ENCODE peak calls at places on chromosomes 2 and 18, in nine cellular contexts. Z is IMR-90; F is effector memory CD4-positive, alpha-beta T cell; K is Peyer's patch; A is GM12865; R is psoas muscle; P is tibial nerve; L is GM23338; W is AG04450. E is an unnamed sample.

GRCh38 chr18:47929681-47930085 is 776 bp downstream of the SMAD2 start:
- DNase-seq in Z (peak), F (no peak), K (no peak), A (no peak), R (no peak), P (peak), L (no peak), W (peak), E (no peak)

GRCh38 chr2:25226827-25227226 is 58.4 kb upstream of the POMC start:
- DNase-seq in Z (no peak), F (no peak), K (no peak), A (no peak), R (no peak), P (no peak), L (no peak), W (no peak), E (no peak)

GRCh38 chr2:240856151-240856980 is 12.3 kb upstream of the AGXT start:
- DNase-seq in Z (no peak), F (no peak), K (no peak), A (peak), R (no peak), P (no peak), L (peak), W (no peak), E (no peak)

GRCh38 chr2:17539596-17539992 is 902 bp upstream of the VSNL1 start:
- DNase-seq in Z (no peak), F (no peak), K (no peak), A (no peak), R (no peak), P (no peak), L (peak), W (no peak), E (peak)

GRCh38 chr2:28009732-28010131 is 119.2 kb downstream of the BABAM2 start:
- DNase-seq in Z (peak), F (no peak), K (no peak), A (no peak), R (peak), P (no peak), L (no peak), W (no peak), E (no peak)

GRCh38 chr2:67917332-67918054 is 145.3 kb downstream of the C1D start:
- DNase-seq in Z (peak), F (no peak), K (no peak), A (no peak), R (no peak), P (no peak), L (no peak), W (peak), E (peak)

GRCh38 chr2:62760555-62760954 is 55.0 kb downstream of the EHBP1 start:
- DNase-seq in Z (peak), F (no peak), K (no peak), A (no peak), R (no peak), P (no peak), L (no peak), W (no peak), E (no peak)

GRCh38 chr18:9971313-9971920 is 57.6 kb downstream of the VAPA start:
- DNase-seq in Z (peak), F (peak), K (peak), A (peak), R (no peak), P (peak), L (peak), W (peak), E (peak)

GRCh38 chr18:67117804-67118203 is 398.7 kb downstream of the DSEL start:
- DNase-seq in Z (no peak), F (no peak), K (no peak), A (no peak), R (no peak), P (no peak), L (no peak), W (no peak), E (no peak)

GRCh38 chr2:70979626-70980025 is 1.2 kb downstream of the ANKRD53 start:
- DNase-seq in Z (no peak), F (no peak), K (no peak), A (no peak), R (no peak), P (no peak), L (no peak), W (no peak), E (no peak)

GRCh38 chr2:63614983-63615945 is 26.5 kb downstream of the MDH1 start:
- DNase-seq in Z (peak), F (no peak), K (no peak), A (no peak), R (no peak), P (no peak), L (peak), W (no peak), E (peak)

GRCh38 chr18:58247363-58247834 is 203.4 kb downstream of the NEDD4L start:
- DNase-seq in Z (peak), F (no peak), K (no peak), A (no peak), R (peak), P (no peak), L (peak), W (no peak), E (no peak)

GRCh38 chr2:98577313-98577712 is 31.0 kb downstream of the COA5 start:
- DNase-seq in Z (no peak), F (no peak), K (no peak), A (no peak), R (no peak), P (no peak), L (no peak), W (no peak), E (peak)

GRCh38 chr2:158138255-158138654 is 36.6 kb downstream of the UPP2 start:
- DNase-seq in Z (no peak), F (no peak), K (no peak), A (no peak), R (no peak), P (no peak), L (no peak), W (no peak), E (no peak)

GRCh38 chr2:200593905-200594304 is 8.1 kb downstream of the AOX1 start:
- DNase-seq in Z (no peak), F (no peak), K (no peak), A (no peak), R (no peak), P (no peak), L (no peak), W (no peak), E (no peak)
- H3K4me3 ChIP-seq in Z (no peak), F (no peak), K (no peak), A (no peak), R (no peak), P (no peak), L (no peak), W (no peak), E (no peak)

GRCh38 chr2:52526735-52527134 is 1240.9 kb upstream of the CHAC2 start:
- DNase-seq in Z (no peak), F (no peak), K (no peak), A (no peak), R (no peak), P (no peak), L (no peak), W (no peak), E (no peak)
- H3K4me3 ChIP-seq in Z (no peak), F (no peak), K (no peak), A (no peak), R (no peak), P (no peak), L (no peak), W (no peak), E (no peak)

GRCh38 chr2:239299218-239299939 is 101.4 kb downstream of the HDAC4 start:
- DNase-seq in Z (no peak), F (no peak), K (no peak), A (no peak), R (no peak), P (no peak), L (no peak), W (no peak), E (no peak)
- H3K4me3 ChIP-seq in Z (no peak), F (no peak), K (peak), A (no peak), R (peak), P (no peak), L (no peak), W (no peak), E (no peak)

DNA sequence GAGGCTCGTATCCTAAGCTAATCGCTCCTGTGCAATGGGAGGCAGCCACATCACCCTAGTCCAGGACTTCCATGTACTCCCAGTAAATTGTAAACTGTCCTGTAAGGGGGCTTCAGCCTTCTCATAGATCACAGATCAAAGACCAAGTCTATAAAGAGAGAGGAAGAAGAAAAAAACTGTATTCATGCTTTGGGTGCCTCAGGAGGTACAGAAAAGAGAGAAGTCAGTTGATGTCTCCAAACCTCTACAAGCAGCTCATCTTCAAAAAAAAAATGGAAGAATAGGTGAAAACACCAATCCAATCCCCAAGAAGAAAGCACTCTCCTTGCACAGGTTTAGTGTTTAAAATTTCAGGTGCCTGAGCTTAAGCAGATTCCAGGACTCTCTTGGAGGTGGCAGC is 53.8 kb downstream of the ANKRD44 start:
- DNase-seq in Z (no peak), F (no peak), K (no peak), A (no peak), R (no peak), P (no peak), L (no peak), W (no peak), E (no peak)
- H3K4me3 ChIP-seq in Z (no peak), F (no peak), K (no peak), A (peak), R (no peak), P (no peak), L (no peak), W (no peak), E (no peak)

GRCh38 chr2:152099655-152100050 is 809 bp upstream of the CACNB4 start:
- DNase-seq in Z (no peak), F (no peak), K (no peak), A (no peak), R (no peak), P (no peak), L (no peak), W (no peak), E (no peak)
- H3K4me3 ChIP-seq in Z (no peak), F (no peak), K (peak), A (peak), R (peak), P (peak), L (peak), W (peak), E (no peak)

GRCh38 chr2:66523990-66524389 is 89.1 kb downstream of the MEIS1 start:
- DNase-seq in Z (no peak), F (no peak), K (no peak), A (no peak), R (no peak), P (no peak), L (no peak), W (no peak), E (no peak)
- H3K4me3 ChIP-seq in Z (no peak), F (no peak), K (no peak), A (no peak), R (no peak), P (no peak), L (no peak), W (no peak), E (no peak)

GRCh38 chr2:100320547-100321180 is 1.6 kb downstream of the LONRF2 start:
- DNase-seq in Z (no peak), F (no peak), K (no peak), A (no peak), R (peak), P (no peak), L (no peak), W (no peak), E (no peak)

GRCh38 chr2:100321881-100322820 is at the start of gene LONRF2:
- DNase-seq in Z (no peak), F (no peak), K (no peak), A (peak), R (peak), P (no peak), L (peak), W (no peak), E (no peak)

GRCh38 chr2:100317634-100318033 is 4.7 kb downstream of the LONRF2 start:
- DNase-seq in Z (no peak), F (no peak), K (no peak), A (no peak), R (no peak), P (no peak), L (peak), W (no peak), E (no peak)

GRCh38 chr2:100321181-100321880 is 970 bp downstream of the LONRF2 start:
- DNase-seq in Z (peak), F (no peak), K (no peak), A (no peak), R (peak), P (no peak), L (peak), W (no peak), E (no peak)
- H3K4me3 ChIP-seq in Z (peak), F (no peak), K (peak), A (no peak), R (peak), P (peak), L (peak), W (peak), E (no peak)

DNA sequence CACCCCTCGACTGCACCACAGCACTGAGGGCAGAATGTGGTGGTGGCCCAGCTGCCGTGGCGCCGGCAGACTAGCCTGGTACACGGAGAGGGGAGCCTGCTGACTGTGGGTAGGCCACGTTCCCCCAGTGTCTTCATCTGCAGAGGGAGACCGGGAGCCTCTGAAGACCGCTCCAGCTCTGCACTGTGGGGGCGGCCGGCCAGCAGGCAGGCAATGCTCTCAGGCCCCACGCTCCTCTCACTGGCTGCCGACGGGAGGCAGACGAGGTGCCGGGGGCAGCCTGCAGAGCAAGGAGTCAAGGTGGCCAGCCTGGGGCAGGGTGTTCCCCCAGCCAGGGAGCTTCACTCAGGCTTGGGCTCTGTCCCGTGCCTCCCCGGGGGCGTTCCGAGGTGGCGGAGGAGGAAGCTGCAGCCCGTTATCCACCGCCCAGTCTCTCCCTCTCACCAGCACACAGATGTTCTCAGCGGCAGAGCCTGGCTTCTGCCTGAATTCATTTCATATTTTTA is 88.0 kb downstream of the HDAC4 start:
- DNase-seq in Z (no peak), F (no peak), K (peak), A (no peak), R (peak), P (no peak), L (no peak), W (no peak), E (peak)
- H3K4me3 ChIP-seq in Z (no peak), F (no peak), K (no peak), A (no peak), R (peak), P (no peak), L (no peak), W (no peak), E (no peak)

DNA sequence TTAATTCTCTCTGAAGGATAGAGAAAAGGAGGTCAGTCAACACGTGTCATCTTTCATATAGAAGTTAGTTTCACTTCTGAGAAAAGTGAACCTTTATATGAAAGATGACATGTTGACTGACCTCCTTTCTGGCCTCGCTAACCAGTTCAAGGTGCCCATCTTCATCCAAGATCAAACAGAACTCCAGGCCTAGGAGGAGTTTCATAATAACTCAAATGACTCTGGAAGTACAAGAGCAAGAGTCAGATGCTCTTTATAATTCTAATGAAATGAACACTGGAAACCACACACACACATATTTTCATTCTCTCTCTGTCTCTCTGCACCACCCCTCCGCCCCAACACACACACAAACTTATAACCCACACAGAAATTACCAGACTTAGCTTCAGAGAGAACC is 16.3 kb downstream of the ANKRD44 start:
- DNase-seq in Z (no peak), F (no peak), K (no peak), A (peak), R (no peak), P (no peak), L (no peak), W (no peak), E (no peak)
- H3K4me3 ChIP-seq in Z (no peak), F (peak), K (no peak), A (peak), R (no peak), P (no peak), L (no peak), W (no peak), E (no peak)